ENCODE peak calls at places on chromosomes 1 and 21, in seven cellular contexts. P is ovary; M is cardiac fibroblast; J is right atrium auricular region; T is IMR-90; O is heart left ventricle; A is CD8-positive, alpha-beta T cell. K is an unnamed sample.

GRCh38 chr1:193438771-193439170 is 252.4 kb upstream of the B3GALT2 start:
- DNase-seq in J (no peak), T (no peak), A (no peak), P (no peak), O (no peak), M (no peak), K (no peak)

GRCh38 chr1:248804771-248805681 is 20.7 kb downstream of the SH3BP5L start:
- DNase-seq in P (no peak), A (no peak), O (no peak), M (no peak), J (no peak), T (no peak), K (no peak)

GRCh38 chr1:161207173-161207572 is 5.0 kb downstream of the NDUFS2 start:
- DNase-seq in A (no peak), T (peak), O (peak), P (peak), J (peak), M (peak), K (no peak)

GRCh38 chr1:210647406-210648333 is 319.0 kb downstream of the HHAT start:
- DNase-seq in T (peak), J (no peak), O (no peak), P (no peak), A (no peak), M (peak), K (no peak)

GRCh38 chr1:51915958-51916357 is 37.4 kb upstream of the NRDC start:
- DNase-seq in P (no peak), M (no peak), A (no peak), O (no peak), T (no peak), J (no peak), K (no peak)

GRCh38 chr21:42465008-42465878 is 30.8 kb downstream of the RSPH1 start:
- DNase-seq in P (no peak), J (no peak), O (no peak), M (peak), A (no peak), T (no peak), K (peak)

GRCh38 chr1:27233677-27234053 is 767 bp upstream of the WDTC1 start:
- DNase-seq in O (peak), J (no peak), T (no peak), A (peak), P (no peak), M (no peak), K (no peak)

GRCh38 chr1:10651793-10652192 is 144.7 kb downstream of the CASZ1 start:
- DNase-seq in O (no peak), J (no peak), T (no peak), A (no peak), P (no peak), M (no peak), K (no peak)

GRCh38 chr1:1758692-1759455 is 19.4 kb downstream of the NADK start:
- DNase-seq in M (no peak), T (no peak), P (peak), O (peak), A (no peak), J (no peak), K (no peak)

GRCh38 chr1:5938068-5938740 is 54.0 kb downstream of the NPHP4 start:
- DNase-seq in O (no peak), A (no peak), T (peak), M (peak), P (no peak), J (no peak), K (no peak)

GRCh38 chr1:246897302-246897701 is 34.4 kb downstream of the AHCTF1 start:
- DNase-seq in O (no peak), P (no peak), J (no peak), M (no peak), T (no peak), A (no peak), K (no peak)

GRCh38 chr21:29939859-29940245 is at the start of gene GRIK1:
- DNase-seq in O (no peak), M (peak), J (no peak), P (no peak), A (no peak), T (no peak), K (peak)

GRCh38 chr21:23861908-23862504 is 1745.3 kb downstream of the MRPL39 start:
- DNase-seq in T (no peak), M (no peak), J (no peak), A (no peak), O (no peak), P (no peak), K (no peak)

GRCh38 chr1:52707927-52708655 is 9.9 kb upstream of the COA7 start:
- DNase-seq in A (no peak), P (no peak), O (peak), J (no peak), T (peak), M (peak), K (peak)

GRCh38 chr21:29245104-29245643 is 53.5 kb upstream of the BACH1 start:
- DNase-seq in P (no peak), J (no peak), T (peak), O (no peak), M (no peak), A (no peak), K (no peak)

GRCh38 chr1:150083907-150084306 is 16.3 kb downstream of the VPS45 start:
- DNase-seq in A (no peak), M (no peak), O (no peak), P (no peak), T (peak), J (no peak), K (no peak)

GRCh38 chr1:6019166-6019845 is 26.4 kb upstream of the KCNAB2 start:
- DNase-seq in J (no peak), T (no peak), O (no peak), M (no peak), A (no peak), P (no peak), K (no peak)

GRCh38 chr1:41414716-41415306 is 53.6 kb downstream of the FOXO6 start:
- DNase-seq in T (no peak), O (no peak), M (no peak), J (no peak), P (no peak), A (no peak), K (no peak)

GRCh38 chr1:155219592-155220031 is 11.1 kb downstream of the MTX1 start:
- DNase-seq in P (peak), J (no peak), M (peak), A (no peak), O (no peak), T (no peak), K (no peak)

GRCh38 chr21:32371913-32372314 is 20.9 kb downstream of the URB1 start:
- DNase-seq in J (no peak), O (no peak), A (no peak), T (peak), M (peak), P (peak), K (peak)

GRCh38 chr1:112881742-112882127 is 74.3 kb downstream of the SLC16A1 start:
- DNase-seq in J (no peak), O (no peak), P (no peak), M (no peak), T (peak), A (no peak), K (peak)

GRCh38 chr1:913491-914252 is 10.1 kb upstream of the SAMD11 start:
- DNase-seq in J (no peak), O (peak), T (no peak), A (no peak), P (no peak), M (no peak), K (no peak)

GRCh38 chr1:232726048-232726779 is 79.0 kb upstream of the MAP10 start:
- DNase-seq in P (no peak), M (no peak), T (peak), A (no peak), J (no peak), O (no peak), K (no peak)

GRCh38 chr1:9746651-9747050 is 77.1 kb downstream of the CLSTN1 start:
- DNase-seq in M (no peak), O (no peak), P (no peak), J (no peak), T (no peak), A (no peak), K (no peak)

GRCh38 chr1:209607102-209607794 is 23.7 kb downstream of the CAMK1G start:
- DNase-seq in O (no peak), A (no peak), T (peak), P (no peak), J (no peak), M (peak), K (peak)

GRCh38 chr1:200242379-200243041 is 167.3 kb downstream of the ZNF281 start:
- DNase-seq in P (no peak), O (peak), A (no peak), M (peak), T (peak), J (no peak), K (no peak)

GRCh38 chr1:153349363-153350340 is 1.0 kb upstream of the PGLYRP4 start:
- DNase-seq in O (no peak), J (peak), T (no peak), P (no peak), M (no peak), A (no peak), K (no peak)

GRCh38 chr1:36729289-36729688 is 246.6 kb upstream of the CSF3R start:
- DNase-seq in P (no peak), M (no peak), A (no peak), T (no peak), J (no peak), O (no peak), K (no peak)

GRCh38 chr1:209882286-209882685 is 54.5 kb downstream of the UTP25 start:
- DNase-seq in P (no peak), O (no peak), T (no peak), M (no peak), A (no peak), J (no peak), K (no peak)

GRCh38 chr1:241950390-241950789 is 7.2 kb upstream of the BECN2 start:
- DNase-seq in T (peak), O (no peak), A (no peak), J (no peak), M (no peak), P (no peak), K (no peak)

GRCh38 chr1:33641099-33641830 is 168.8 kb downstream of the ZSCAN20 start:
- DNase-seq in J (no peak), T (peak), A (no peak), P (no peak), O (no peak), M (peak), K (peak)

GRCh38 chr1:222093518-222093917 is 351.6 kb upstream of the DUSP10 start:
- DNase-seq in P (no peak), A (no peak), J (no peak), O (no peak), M (no peak), T (no peak), K (no peak)

GRCh38 chr1:207987164-207987563 is 76.2 kb upstream of the CD34 start:
- DNase-seq in T (no peak), J (no peak), A (no peak), M (no peak), P (no peak), O (no peak), K (no peak)

GRCh38 chr1:184152502-184152901 is 101.0 kb downstream of the TSEN15 start:
- DNase-seq in M (peak), A (no peak), P (no peak), O (peak), J (no peak), T (peak), K (no peak)
- H3K4me3 ChIP-seq in M (peak), A (no peak), P (peak), O (peak), J (peak), T (no peak), K (no peak)

GRCh38 chr1:37765937-37766664 is 1.2 kb upstream of the EPHA10 start:
- DNase-seq in P (no peak), J (no peak), A (no peak), O (no peak), M (no peak), T (no peak), K (no peak)
- TF ChIP-seq CTCF in P (no peak), J (no peak), A (no peak), O (no peak), M (no peak), T (no peak), K (no peak)

GRCh38 chr1:59020151-59020997 is 236.5 kb upstream of the JUN start:
- DNase-seq in T (peak), P (peak), M (peak), O (peak), A (peak), J (no peak), K (peak)
- H3K4me3 ChIP-seq in T (peak), P (peak), M (peak), O (peak), A (peak), J (peak), K (no peak)

GRCh38 chr1:231322880-231323530 is 14.6 kb downstream of the EXOC8 start:
- DNase-seq in T (no peak), O (no peak), M (no peak), J (peak), A (no peak), P (no peak), K (no peak)
- TF ChIP-seq CTCF in T (no peak), O (no peak), M (no peak), J (no peak), A (no peak), P (no peak), K (no peak)

GRCh38 chr1:40132383-40133121 is 28.6 kb upstream of the RLF start:
- DNase-seq in T (no peak), J (no peak), A (no peak), O (no peak), P (no peak), M (no peak), K (no peak)
- H3K4me3 ChIP-seq in T (peak), J (no peak), A (no peak), O (peak), P (no peak), M (peak), K (no peak)

GRCh38 chr1:55426619-55427018 is 211.5 kb upstream of the USP24 start:
- DNase-seq in P (no peak), T (peak), A (no peak), M (no peak), O (no peak), J (no peak), K (no peak)

GRCh38 chr1:55426156-55426555 is 211.0 kb upstream of the USP24 start:
- DNase-seq in A (no peak), P (no peak), T (no peak), M (no peak), O (no peak), J (no peak), K (no peak)

GRCh38 chr1:55423376-55423775 is 208.2 kb upstream of the USP24 start:
- DNase-seq in P (no peak), J (no peak), A (no peak), T (no peak), M (no peak), O (no peak), K (no peak)

GRCh38 chr1:55427576-55427975 is 212.4 kb upstream of the USP24 start:
- DNase-seq in M (no peak), A (no peak), P (no peak), T (no peak), J (no peak), O (no peak), K (no peak)

GRCh38 chr1:55425310-55425930 is 210.3 kb upstream of the USP24 start:
- DNase-seq in P (no peak), J (no peak), O (no peak), T (no peak), M (no peak), A (no peak), K (no peak)
- TF ChIP-seq CTCF in P (no peak), J (no peak), O (no peak), T (no peak), M (no peak), A (no peak), K (no peak)

GRCh38 chr21:43919283-43919682 is 54.3 kb downstream of the AGPAT3 start:
- DNase-seq in M (no peak), P (no peak), T (no peak), A (no peak), O (no peak), J (no peak), K (no peak)

GRCh38 chr21:43918385-43918947 is 53.4 kb downstream of the AGPAT3 start:
- DNase-seq in J (no peak), T (no peak), A (no peak), O (no peak), M (no peak), P (peak), K (no peak)

GRCh38 chr21:43917515-43918384 is 52.7 kb downstream of the AGPAT3 start:
- DNase-seq in J (no peak), M (no peak), A (no peak), T (no peak), P (peak), O (no peak), K (no peak)

GRCh38 chr21:43916076-43916475 is 51.1 kb downstream of the AGPAT3 start:
- DNase-seq in O (no peak), A (no peak), J (no peak), T (no peak), P (peak), M (no peak), K (no peak)

GRCh38 chr21:43916691-43917514 is 51.9 kb downstream of the AGPAT3 start:
- DNase-seq in T (peak), O (no peak), A (peak), M (no peak), P (peak), J (no peak), K (no peak)
- H3K4me3 ChIP-seq in T (peak), O (peak), A (peak), M (no peak), P (no peak), J (no peak), K (no peak)

GRCh38 chr1:47024138-47024856 is 828 bp downstream of the CYP4X1 start:
- DNase-seq in M (no peak), O (no peak), J (no peak), P (no peak), T (no peak), A (no peak), K (no peak)
- TF ChIP-seq CTCF in M (no peak), O (no peak), J (no peak), P (no peak), T (no peak), A (no peak), K (no peak)

GRCh38 chr21:10521091-10521598 is at the start of gene TPTE:
- DNase-seq in P (no peak), A (no peak), O (no peak), M (no peak), J (no peak), T (no peak), K (no peak)
- H3K4me3 ChIP-seq in P (no peak), A (no peak), O (no peak), M (no peak), J (no peak), T (no peak), K (no peak)

K was measured in bronchial epithelial cell.